ENCODE peak calls at places on chromosomes 12 and 14, in nine cellular contexts. U is T47D; N is fibroblast of mammary gland; S is EH; L is naive thymus-derived CD8-positive, alpha-beta T cell; R is right atrium auricular region; F is activated naive CD4-positive, alpha-beta T cell; M is SK-N-MC; V is astrocyte of the spinal cord. X is an unnamed sample.

GRCh38 chr12:120992989-120993388 is 14.6 kb downstream of the HNF1A start:
- DNase-seq in S (no peak), M (no peak), N (no peak), R (no peak), L (no peak), V (no peak), F (no peak), U (no peak), X (no peak)

GRCh38 chr12:76636141-76636692 is 76.6 kb upstream of the OSBPL8 start:
- DNase-seq in M (no peak), S (peak), N (no peak), V (peak), R (no peak), L (no peak), F (no peak), U (no peak), X (no peak)

GRCh38 chr14:61933021-61933420 is 170.8 kb downstream of the SNAPC1 start:
- DNase-seq in F (no peak), M (no peak), U (no peak), R (no peak), V (no peak), S (no peak), L (no peak), N (no peak), X (no peak)

GRCh38 chr12:2682301-2683282 is 112.2 kb upstream of the FKBP4 start:
- DNase-seq in R (peak), F (no peak), M (no peak), L (peak), V (peak), S (peak), N (peak), U (peak), X (no peak)

GRCh38 chr12:124917841-124918621 is 3.6 kb upstream of the UBC start:
- DNase-seq in R (no peak), V (no peak), F (no peak), M (no peak), L (no peak), U (peak), N (no peak), S (no peak), X (no peak)

GRCh38 chr14:75277796-75278421 is 719 bp upstream of the FOS start:
- DNase-seq in V (peak), M (no peak), F (no peak), R (no peak), N (no peak), S (no peak), L (no peak), U (no peak), X (no peak)

GRCh38 chr12:108634225-108634795 is 616 bp upstream of the SELPLG start:
- DNase-seq in V (no peak), U (no peak), L (peak), N (no peak), F (peak), M (no peak), R (no peak), S (peak), X (no peak)

GRCh38 chr14:37434867-37435266 is 160.2 kb downstream of the FOXA1 start:
- DNase-seq in N (no peak), M (no peak), L (no peak), R (no peak), V (no peak), U (peak), F (no peak), S (no peak), X (no peak)

GRCh38 chr14:38623661-38624060 is 367.8 kb upstream of the CLEC14A start:
- DNase-seq in L (no peak), N (peak), S (peak), R (no peak), V (no peak), M (no peak), F (no peak), U (no peak), X (no peak)

GRCh38 chr12:103879878-103880277 is 38.8 kb upstream of the NT5DC3 start:
- DNase-seq in U (no peak), V (no peak), M (no peak), N (no peak), R (no peak), S (no peak), F (no peak), L (no peak), X (no peak)

GRCh38 chr12:125470838-125471775 is 405.9 kb downstream of the AACS start:
- DNase-seq in M (no peak), S (no peak), U (no peak), V (no peak), N (no peak), R (no peak), F (no peak), L (no peak), X (no peak)

GRCh38 chr14:82725188-82725587 is 1191.5 kb upstream of the SEL1L start:
- DNase-seq in S (no peak), R (no peak), V (no peak), F (no peak), N (peak), L (no peak), U (no peak), M (no peak), X (no peak)

X was measured in ureter.